ENCODE peak calls at places on chromosome 16, in ten cellular contexts. B is HFFc6; H is retina; P is NCI-H146; K is tibial artery; V is non-pigmented ciliary epithelial cell; C is stromal cell of bone marrow; T is stimulated activated naive CD8-positive, alpha-beta T cell treated with anti-CD3 and anti-CD28 coated beads, Interleukin-15, Interleukin-2, amounts not matched to agents 100 U/mL and 50 U/mL, for 24 hours; Z is WTC11; E is hippocampal formation. N is an unnamed sample.

GRCh38 chr16:4760221-4760910 is 6.6 kb downstream of the ZNF500 start:
- DNase-seq in B (no peak), H (no peak), P (no peak), K (no peak), V (no peak), C (no peak), T (no peak), Z (no peak), E (no peak), N (no peak)

GRCh38 chr16:3461120-3461519 is 17.6 kb downstream of the NAA60 start:
- DNase-seq in B (no peak), H (no peak), P (no peak), K (no peak), V (no peak), C (no peak), T (peak), Z (no peak), E (no peak), N (no peak)

GRCh38 chr16:27520982-27521673 is 28.6 kb downstream of the GTF3C1 start:
- DNase-seq in B (no peak), H (no peak), P (no peak), K (peak), V (no peak), C (no peak), T (no peak), Z (no peak), E (no peak), N (no peak)

GRCh38 chr16:11045846-11046245 is 101.5 kb downstream of the CLEC16A start:
- DNase-seq in B (peak), H (no peak), P (no peak), K (no peak), V (no peak), C (peak), T (no peak), Z (no peak), E (no peak), N (no peak)

GRCh38 chr16:67547423-67548264 is 14.7 kb upstream of the CTCF start:
- DNase-seq in B (no peak), H (no peak), P (peak), K (no peak), V (no peak), C (no peak), T (no peak), Z (no peak), E (no peak), N (peak)

GRCh38 chr16:10552998-10553491 is 27.4 kb downstream of the EMP2 start:
- DNase-seq in B (no peak), H (no peak), P (no peak), K (peak), V (no peak), C (peak), T (peak), Z (peak), E (no peak), N (no peak)

GRCh38 chr16:69535123-69536050 is 30.4 kb upstream of the NFAT5 start:
- DNase-seq in B (peak), H (no peak), P (no peak), K (no peak), V (peak), C (peak), T (no peak), Z (no peak), E (no peak), N (no peak)

GRCh38 chr16:53599548-53599947 is 96.5 kb upstream of the AKTIP start:
- DNase-seq in B (no peak), H (no peak), P (no peak), K (no peak), V (no peak), C (no peak), T (no peak), Z (no peak), E (no peak), N (no peak)

GRCh38 chr16:10959161-10959560 is 14.8 kb downstream of the CLEC16A start:
- DNase-seq in B (no peak), H (no peak), P (no peak), K (no peak), V (no peak), C (no peak), T (no peak), Z (no peak), E (no peak), N (no peak)

GRCh38 chr16:87435399-87436224 is 43.5 kb downstream of the MAP1LC3B start:
- DNase-seq in B (peak), H (no peak), P (no peak), K (no peak), V (peak), C (peak), T (no peak), Z (no peak), E (no peak), N (peak)

GRCh38 chr16:55035037-55035436 is 104.4 kb downstream of the IRX5 start:
- DNase-seq in B (no peak), H (peak), P (no peak), K (peak), V (no peak), C (no peak), T (peak), Z (peak), E (no peak), N (no peak)

GRCh38 chr16:50297301-50298074 is 31.1 kb downstream of the ADCY7 start:
- DNase-seq in B (no peak), H (peak), P (peak), K (peak), V (no peak), C (no peak), T (no peak), Z (no peak), E (no peak), N (peak)

GRCh38 chr16:89104303-89104702 is 10.7 kb downstream of the ACSF3 start:
- DNase-seq in B (no peak), H (no peak), P (no peak), K (no peak), V (no peak), C (no peak), T (no peak), Z (no peak), E (no peak), N (peak)

GRCh38 chr16:12700161-12700560 is 103.5 kb downstream of the CPPED1 start:
- DNase-seq in B (no peak), H (no peak), P (no peak), K (no peak), V (no peak), C (no peak), T (no peak), Z (no peak), E (no peak), N (no peak)

GRCh38 chr16:12024429-12024828 is 47.9 kb downstream of the SNX29 start:
- DNase-seq in B (no peak), H (no peak), P (peak), K (no peak), V (no peak), C (no peak), T (no peak), Z (no peak), E (no peak), N (no peak)

GRCh38 chr16:79648846-79649245 is 48.3 kb upstream of the MAF start:
- DNase-seq in B (no peak), H (no peak), P (no peak), K (no peak), V (no peak), C (no peak), T (no peak), Z (no peak), E (no peak), N (no peak)

GRCh38 chr16:72191551-72191950 is 19.6 kb upstream of the PMFBP1 start:
- DNase-seq in B (no peak), H (no peak), P (no peak), K (no peak), V (no peak), C (no peak), T (no peak), Z (no peak), E (no peak), N (no peak)

GRCh38 chr16:89093602-89094251 is at the start of gene ACSF3:
- DNase-seq in B (peak), H (peak), P (peak), K (peak), V (no peak), C (peak), T (peak), Z (peak), E (no peak), N (peak)

GRCh38 chr16:29811896-29812665 is at the start of gene PRRT2:
- DNase-seq in B (no peak), H (peak), P (peak), K (peak), V (no peak), C (no peak), T (peak), Z (peak), E (peak), N (no peak)

GRCh38 chr16:78675312-78675711 is 575.9 kb downstream of the WWOX start:
- DNase-seq in B (no peak), H (no peak), P (no peak), K (no peak), V (no peak), C (no peak), T (no peak), Z (no peak), E (no peak), N (no peak)

GRCh38 chr16:70689970-70690905 is 4.4 kb upstream of the MTSS2 start:
- DNase-seq in B (no peak), H (no peak), P (no peak), K (peak), V (no peak), C (no peak), T (no peak), Z (no peak), E (no peak), N (no peak)

GRCh38 chr16:912684-913613 is 57.8 kb downstream of the LMF1 start:
- DNase-seq in B (no peak), H (peak), P (peak), K (no peak), V (no peak), C (no peak), T (no peak), Z (no peak), E (peak), N (no peak)

GRCh38 chr16:24499193-24499814 is 40.1 kb upstream of the RBBP6 start:
- DNase-seq in B (peak), H (peak), P (peak), K (no peak), V (no peak), C (no peak), T (peak), Z (peak), E (peak), N (no peak)

GRCh38 chr16:75486014-75486404 is 9.2 kb downstream of the CHST6 start:
- DNase-seq in B (no peak), H (no peak), P (peak), K (no peak), V (no peak), C (no peak), T (no peak), Z (no peak), E (no peak), N (peak)

GRCh38 chr16:85369741-85370528 is 243.2 kb upstream of the GSE1 start:
- DNase-seq in B (peak), H (peak), P (peak), K (peak), V (no peak), C (no peak), T (peak), Z (peak), E (no peak), N (peak)

GRCh38 chr16:58556678-58557077 is 41.4 kb downstream of the SETD6 start:
- DNase-seq in B (peak), H (no peak), P (no peak), K (no peak), V (peak), C (no peak), T (no peak), Z (no peak), E (no peak), N (no peak)

GRCh38 chr16:65120811-65121721 is 797 bp downstream of the CDH11 start:
- DNase-seq in B (no peak), H (peak), P (no peak), K (peak), V (no peak), C (no peak), T (no peak), Z (peak), E (no peak), N (peak)

GRCh38 chr16:12551530-12551929 is 252.2 kb downstream of the CPPED1 start:
- DNase-seq in B (no peak), H (no peak), P (no peak), K (no peak), V (no peak), C (no peak), T (no peak), Z (no peak), E (no peak), N (no peak)

GRCh38 chr16:14371778-14372431 is 258.2 kb downstream of the PARN start:
- DNase-seq in B (no peak), H (no peak), P (no peak), K (no peak), V (no peak), C (no peak), T (no peak), Z (peak), E (no peak), N (no peak)

GRCh38 chr16:87707097-87707496 is 58.7 kb downstream of the KLHDC4 start:
- DNase-seq in B (no peak), H (no peak), P (no peak), K (no peak), V (no peak), C (no peak), T (no peak), Z (peak), E (no peak), N (no peak)

GRCh38 chr16:79283578-79283977 is 317.0 kb downstream of the MAF start:
- DNase-seq in B (no peak), H (no peak), P (no peak), K (no peak), V (no peak), C (no peak), T (no peak), Z (no peak), E (no peak), N (no peak)

GRCh38 chr16:12891836-12892235 is 9.6 kb upstream of the SHISA9 start:
- DNase-seq in B (no peak), H (no peak), P (no peak), K (no peak), V (no peak), C (no peak), T (no peak), Z (no peak), E (no peak), N (no peak)

GRCh38 chr16:56729736-56730662 is at the start of gene NUP93:
- DNase-seq in B (peak), H (peak), P (peak), K (peak), V (peak), C (peak), T (peak), Z (peak), E (peak), N (peak)

GRCh38 chr16:89709166-89709565 is 7.7 kb upstream of the SPATA2L start:
- DNase-seq in B (no peak), H (no peak), P (no peak), K (no peak), V (no peak), C (no peak), T (no peak), Z (peak), E (no peak), N (no peak)

GRCh38 chr16:51755039-51755501 is 604.0 kb upstream of the SALL1 start:
- DNase-seq in B (no peak), H (peak), P (no peak), K (no peak), V (no peak), C (no peak), T (no peak), Z (peak), E (no peak), N (no peak)

GRCh38 chr16:67394271-67395104 is 1.2 kb upstream of the TPPP3 start:
- DNase-seq in B (no peak), H (peak), P (no peak), K (peak), V (no peak), C (no peak), T (no peak), Z (peak), E (no peak), N (no peak)

GRCh38 chr16:4767872-4768548 is 1.0 kb upstream of the ZNF500 start:
- DNase-seq in B (no peak), H (peak), P (peak), K (peak), V (no peak), C (no peak), T (peak), Z (no peak), E (no peak), N (no peak)